ENCODE peak calls at places on chromosome 16, in four cellular contexts. J is tibial nerve, H is A172, L is sigmoid colon. E is an unnamed sample.

GRCh38 chr16:86734559-86735480 is 156.5 kb downstream of the FOXL1 start:
- DNase-seq in J (no peak), H (no peak), L (peak), E (no peak)

GRCh38 chr16:81723098-81723723 is 55.9 kb upstream of the PLCG2 start:
- DNase-seq in J (peak), H (peak), L (no peak), E (peak)

GRCh38 chr16:20409398-20410152 is at the start of gene ACSM5:
- DNase-seq in J (peak), H (peak), L (peak), E (no peak)

GRCh38 chr16:66961065-66961744 is at the start of gene CES3:
- DNase-seq in J (peak), H (peak), L (no peak), E (peak)

GRCh38 chr16:46765050-46765449 is 16.9 kb upstream of the MYLK3 start:
- DNase-seq in J (no peak), H (peak), L (no peak), E (no peak)

GRCh38 chr16:825298-826061 is 24.9 kb upstream of the GNG13 start:
- DNase-seq in J (no peak), H (no peak), L (no peak), E (no peak)

GRCh38 chr16:27718136-27718766 is 168.3 kb downstream of the KATNIP start:
- DNase-seq in J (no peak), H (no peak), L (peak), E (no peak)

GRCh38 chr16:25143898-25144297 is 32.4 kb downstream of the LCMT1 start:
- DNase-seq in J (no peak), H (no peak), L (no peak), E (no peak)

GRCh38 chr16:1152651-1153259 is at the start of gene CACNA1H:
- DNase-seq in J (no peak), H (no peak), L (no peak), E (peak)

GRCh38 chr16:87417511-87417910 is 25.4 kb downstream of the MAP1LC3B start:
- DNase-seq in J (no peak), H (no peak), L (peak), E (no peak)

GRCh38 chr16:80948886-80949502 is 57.7 kb downstream of the CMC2 start:
- DNase-seq in J (peak), H (peak), L (no peak), E (no peak)

GRCh38 chr16:30740364-30741251 is 7.6 kb upstream of the PHKG2 start:
- DNase-seq in J (peak), H (peak), L (peak), E (no peak)

GRCh38 chr16:30354423-30355143 is 525 bp downstream of the CD2BP2 start:
- DNase-seq in J (no peak), H (no peak), L (no peak), E (no peak)

GRCh38 chr16:11201498-11202259 is 54.3 kb downstream of the SOCS1 start:
- DNase-seq in J (no peak), H (peak), L (no peak), E (no peak)

GRCh38 chr16:48511071-48511540 is 98.9 kb downstream of the N4BP1 start:
- DNase-seq in J (no peak), H (no peak), L (peak), E (no peak)

GRCh38 chr16:57694556-57695377 is at the start of gene DRC7:
- DNase-seq in J (no peak), H (peak), L (no peak), E (no peak)

GRCh38 chr16:60648260-60648659 is 1388.0 kb downstream of the CDH8 start:
- DNase-seq in J (no peak), H (peak), L (no peak), E (no peak)

GRCh38 chr16:85366031-85366763 is 246.9 kb upstream of the GSE1 start:
- DNase-seq in J (no peak), H (no peak), L (no peak), E (no peak)

GRCh38 chr16:15743657-15744056 is 93.6 kb downstream of the NDE1 start:
- DNase-seq in J (no peak), H (no peak), L (no peak), E (no peak)

GRCh38 chr16:4633910-4634635 is 9.4 kb downstream of the MGRN1 start:
- DNase-seq in J (no peak), H (no peak), L (no peak), E (no peak)

GRCh38 chr16:4922721-4923342 is 14.1 kb downstream of the PPL start:
- DNase-seq in J (no peak), H (no peak), L (no peak), E (no peak)

GRCh38 chr16:17369441-17369951 is 101.3 kb downstream of the XYLT1 start:
- DNase-seq in J (peak), H (no peak), L (no peak), E (peak)

GRCh38 chr16:84375773-84376172 is 7.4 kb downstream of the ATP2C2 start:
- DNase-seq in J (no peak), H (no peak), L (no peak), E (no peak)

GRCh38 chr16:19218581-19218980 is 50.5 kb downstream of the SYT17 start:
- DNase-seq in J (no peak), H (no peak), L (no peak), E (no peak)

GRCh38 chr16:63461248-63461841 is 1425.1 kb upstream of the CDH8 start:
- DNase-seq in J (peak), H (peak), L (no peak), E (no peak)

GRCh38 chr16:69931631-69932030 is 19.5 kb upstream of the CLEC18A start:
- DNase-seq in J (no peak), H (no peak), L (no peak), E (no peak)

GRCh38 chr16:48432136-48432535 is 46.9 kb upstream of the SIAH1 start:
- DNase-seq in J (no peak), H (no peak), L (no peak), E (no peak)

GRCh38 chr16:70746040-70746707 is 54.8 kb downstream of the VAC14 start:
- DNase-seq in J (peak), H (peak), L (peak), E (no peak)

GRCh38 chr16:49809561-49809960 is 46.4 kb downstream of the ZNF423 start:
- DNase-seq in J (no peak), H (no peak), L (no peak), E (no peak)

GRCh38 chr16:1906846-1907165 is 11.4 kb downstream of the HS3ST6 start:
- DNase-seq in J (no peak), H (no peak), L (no peak), E (no peak)

GRCh38 chr16:8661703-8662102 is 12.7 kb upstream of the ABAT start:
- DNase-seq in J (no peak), H (no peak), L (no peak), E (no peak)

GRCh38 chr16:62038646-62039045 is 2.4 kb upstream of the CDH8 start:
- DNase-seq in J (no peak), H (no peak), L (no peak), E (no peak)

GRCh38 chr16:2818278-2818876 is 1.3 kb downstream of the PRSS21 start:
- DNase-seq in J (no peak), H (no peak), L (peak), E (no peak)

E was measured in naive thymus-derived CD8-positive, alpha-beta T cell.